ENCODE peak calls at places on chromosome 16, in six cellular contexts. One of them, this sample, is unnamed.

GRCh38 chr16:59164461-59164860 is 430.3 kb upstream of the GOT2 start:
- DNase-seq in RWPE2: no peak
- DNase-seq in B cell: no peak
- DNase-seq in RWPE1: peak; percentile 2
- DNase-seq in psoas muscle: no peak
- DNase-seq in endothelial cell of umbilical vein: peak; percentile 15
- DNase-seq in this sample: no peak

GRCh38 chr16:89971495-89972243 is 23.1 kb downstream of the DEF8 start:
- DNase-seq in RWPE2: no peak
- DNase-seq in psoas muscle: no peak
- DNase-seq in RWPE1: peak; percentile 26
- DNase-seq in B cell: no peak
- DNase-seq in endothelial cell of umbilical vein: no peak
- DNase-seq in this sample: no peak

GRCh38 chr16:68378436-68379415 is 67.9 kb downstream of the PRMT7 start:
- DNase-seq in psoas muscle: no peak
- DNase-seq in RWPE2: no peak
- DNase-seq in endothelial cell of umbilical vein: no peak
- DNase-seq in RWPE1: no peak
- DNase-seq in B cell: no peak
- DNase-seq in this sample: no peak

GRCh38 chr16:90078594-90078895 is 1.4 kb upstream of the PRDM7 start:
- DNase-seq in RWPE1: no peak
- DNase-seq in psoas muscle: no peak
- DNase-seq in endothelial cell of umbilical vein: no peak
- DNase-seq in B cell: no peak
- DNase-seq in RWPE2: no peak
- DNase-seq in this sample: no peak

GRCh38 chr16:49277766-49278566 is 3.7 kb downstream of the CBLN1 start:
- DNase-seq in psoas muscle: no peak
- DNase-seq in B cell: no peak
- DNase-seq in RWPE1: no peak
- DNase-seq in endothelial cell of umbilical vein: no peak
- DNase-seq in RWPE2: no peak
- DNase-seq in this sample: no peak

GRCh38 chr16:61792194-61792904 is 243.9 kb downstream of the CDH8 start:
- DNase-seq in RWPE2: no peak
- DNase-seq in B cell: no peak
- DNase-seq in psoas muscle: no peak
- DNase-seq in RWPE1: peak; percentile 49
- DNase-seq in endothelial cell of umbilical vein: no peak
- DNase-seq in this sample: no peak

GRCh38 chr16:28974007-28974436 is 556 bp upstream of the SPNS1 start:
- DNase-seq in psoas muscle: peak; percentile 59
- DNase-seq in RWPE1: peak; percentile 67
- DNase-seq in B cell: no peak
- DNase-seq in endothelial cell of umbilical vein: peak; percentile 68
- DNase-seq in RWPE2: peak; percentile 74
- DNase-seq in this sample: no peak

GRCh38 chr16:77551352-77551751 is 116.5 kb upstream of the ADAMTS18 start:
- DNase-seq in B cell: no peak
- DNase-seq in endothelial cell of umbilical vein: no peak
- DNase-seq in RWPE2: no peak
- DNase-seq in psoas muscle: no peak
- DNase-seq in RWPE1: no peak
- DNase-seq in this sample: no peak

GRCh38 chr16:75262104-75262799 is 10.8 kb upstream of the BCAR1 start:
- DNase-seq in RWPE1: no peak
- DNase-seq in RWPE2: peak; percentile 44
- DNase-seq in endothelial cell of umbilical vein: peak; percentile 44
- DNase-seq in psoas muscle: peak; percentile 51
- DNase-seq in B cell: no peak
- DNase-seq in this sample: no peak

GRCh38 chr16:16940351-16940750 is 530.4 kb downstream of the XYLT1 start:
- DNase-seq in endothelial cell of umbilical vein: no peak
- DNase-seq in RWPE2: no peak
- DNase-seq in psoas muscle: no peak
- DNase-seq in RWPE1: no peak
- DNase-seq in B cell: no peak
- DNase-seq in this sample: no peak

GRCh38 chr16:80014241-80014939 is 413.9 kb upstream of the MAF start:
- DNase-seq in psoas muscle: no peak
- DNase-seq in endothelial cell of umbilical vein: no peak
- DNase-seq in RWPE2: no peak
- DNase-seq in B cell: no peak
- DNase-seq in RWPE1: no peak
- DNase-seq in this sample: no peak

GRCh38 chr16:86663691-86664517 is 85.6 kb downstream of the FOXL1 start:
- DNase-seq in endothelial cell of umbilical vein: peak; percentile 39
- DNase-seq in psoas muscle: no peak
- DNase-seq in RWPE1: no peak
- DNase-seq in RWPE2: no peak
- DNase-seq in B cell: no peak
- DNase-seq in this sample: no peak

GRCh38 chr16:88667496-88667895 is 4.6 kb upstream of the MVD start:
- DNase-seq in B cell: no peak
- DNase-seq in endothelial cell of umbilical vein: no peak
- DNase-seq in psoas muscle: no peak
- DNase-seq in RWPE2: no peak
- DNase-seq in RWPE1: no peak
- DNase-seq in this sample: no peak

GRCh38 chr16:53518550-53519416 is 15.8 kb upstream of the AKTIP start:
- DNase-seq in psoas muscle: no peak
- DNase-seq in RWPE1: no peak
- DNase-seq in endothelial cell of umbilical vein: peak; percentile 92
- DNase-seq in B cell: peak; percentile 85
- DNase-seq in RWPE2: no peak
- DNase-seq in this sample: no peak

GRCh38 chr16:9008335-9009260 is 44.9 kb upstream of the USP7 start:
- DNase-seq in B cell: peak; percentile 65
- DNase-seq in endothelial cell of umbilical vein: peak; percentile 59
- DNase-seq in RWPE1: peak; percentile 77
- DNase-seq in psoas muscle: peak; percentile 79
- DNase-seq in RWPE2: no peak
- DNase-seq in this sample: peak; percentile 75

GRCh38 chr16:84391151-84391873 is 23.0 kb downstream of the ATP2C2 start:
- DNase-seq in endothelial cell of umbilical vein: no peak
- DNase-seq in psoas muscle: no peak
- DNase-seq in RWPE2: no peak
- DNase-seq in RWPE1: no peak
- DNase-seq in B cell: no peak
- DNase-seq in this sample: no peak

GRCh38 chr16:86538196-86538780 is 16.7 kb downstream of the MTHFSD start:
- DNase-seq in endothelial cell of umbilical vein: no peak
- DNase-seq in B cell: no peak
- DNase-seq in psoas muscle: no peak
- DNase-seq in RWPE2: no peak
- DNase-seq in RWPE1: no peak
- DNase-seq in this sample: no peak

GRCh38 chr16:11133344-11133921 is 122.6 kb downstream of the SOCS1 start:
- DNase-seq in RWPE1: peak; percentile 92
- DNase-seq in RWPE2: peak; percentile 93
- DNase-seq in endothelial cell of umbilical vein: peak; percentile 83
- DNase-seq in B cell: no peak
- DNase-seq in psoas muscle: peak; percentile 76
- DNase-seq in this sample: no peak

GRCh38 chr16:70418274-70418992 is 20.5 kb downstream of the ST3GAL2 start:
- DNase-seq in psoas muscle: no peak
- DNase-seq in B cell: no peak
- DNase-seq in RWPE2: no peak
- DNase-seq in endothelial cell of umbilical vein: no peak
- DNase-seq in RWPE1: no peak
- DNase-seq in this sample: no peak

GRCh38 chr16:2835638-2836493 is 5.8 kb downstream of the ZG16B start:
- DNase-seq in endothelial cell of umbilical vein: peak; percentile 73
- DNase-seq in RWPE2: peak; percentile 96
- DNase-seq in B cell: no peak
- DNase-seq in psoas muscle: no peak
- DNase-seq in RWPE1: peak; percentile 95
- DNase-seq in this sample: no peak

GRCh38 chr16:13372421-13372820 is 471.0 kb downstream of the SHISA9 start:
- DNase-seq in RWPE2: no peak
- DNase-seq in B cell: no peak
- DNase-seq in endothelial cell of umbilical vein: no peak
- DNase-seq in RWPE1: no peak
- DNase-seq in psoas muscle: no peak
- DNase-seq in this sample: no peak

GRCh38 chr16:84839956-84840355 is 20.2 kb downstream of the CRISPLD2 start:
- DNase-seq in psoas muscle: no peak
- DNase-seq in B cell: no peak
- DNase-seq in RWPE1: no peak
- DNase-seq in endothelial cell of umbilical vein: no peak
- DNase-seq in RWPE2: no peak
- DNase-seq in this sample: no peak

DNA sequence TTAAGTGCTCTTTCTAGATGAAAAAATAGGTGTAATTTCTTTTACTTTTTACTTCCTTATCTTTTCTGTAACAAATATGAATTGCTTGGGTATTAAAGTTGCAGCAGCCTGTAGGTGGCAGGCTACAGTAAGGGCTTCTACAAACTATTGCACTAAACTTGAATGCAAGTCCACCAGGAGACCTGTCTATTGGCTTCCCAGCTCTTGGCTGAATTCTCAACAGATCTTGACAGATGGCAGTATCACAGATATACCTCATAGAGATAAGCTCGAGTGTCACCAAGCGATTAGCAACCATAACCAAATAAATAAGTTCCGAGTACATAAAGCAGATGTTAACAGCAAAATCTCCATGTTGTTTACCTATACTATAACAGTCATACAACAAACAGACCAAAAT is 5.9 kb downstream of the BBS2 start:
- DNase-seq in RWPE1: peak; percentile 52
- DNase-seq in RWPE2: no peak
- DNase-seq in B cell: peak; percentile 56
- DNase-seq in psoas muscle: no peak
- DNase-seq in endothelial cell of umbilical vein: peak; percentile 79
- DNase-seq in this sample: no peak
- TF ChIP-seq CTCF in RWPE1: peak; percentile 77
- TF ChIP-seq CTCF in RWPE2: peak; percentile 94
- TF ChIP-seq CTCF in B cell: peak; percentile 77
- TF ChIP-seq CTCF in psoas muscle: peak; percentile 77
- TF ChIP-seq CTCF in endothelial cell of umbilical vein: peak; percentile 56
- TF ChIP-seq CTCF in this sample: peak; percentile 78

GRCh38 chr16:980595-980854 is 1.0 kb upstream of the SOX8 start:
- DNase-seq in B cell: no peak
- DNase-seq in RWPE1: no peak
- DNase-seq in psoas muscle: no peak
- DNase-seq in RWPE2: no peak
- DNase-seq in endothelial cell of umbilical vein: no peak
- DNase-seq in this sample: no peak

GRCh38 chr16:981695-982151 is at the start of gene SOX8:
- DNase-seq in RWPE1: no peak
- DNase-seq in psoas muscle: no peak
- DNase-seq in RWPE2: no peak
- DNase-seq in B cell: no peak
- DNase-seq in endothelial cell of umbilical vein: no peak
- DNase-seq in this sample: no peak

GRCh38 chr16:979106-979505 is 2.5 kb upstream of the SOX8 start:
- DNase-seq in psoas muscle: no peak
- DNase-seq in B cell: no peak
- DNase-seq in RWPE2: no peak
- DNase-seq in RWPE1: no peak
- DNase-seq in endothelial cell of umbilical vein: no peak
- DNase-seq in this sample: no peak

GRCh38 chr16:978403-978802 is 3.2 kb upstream of the SOX8 start:
- DNase-seq in endothelial cell of umbilical vein: no peak
- DNase-seq in RWPE1: no peak
- DNase-seq in B cell: no peak
- DNase-seq in psoas muscle: no peak
- DNase-seq in RWPE2: no peak
- DNase-seq in this sample: no peak

DNA sequence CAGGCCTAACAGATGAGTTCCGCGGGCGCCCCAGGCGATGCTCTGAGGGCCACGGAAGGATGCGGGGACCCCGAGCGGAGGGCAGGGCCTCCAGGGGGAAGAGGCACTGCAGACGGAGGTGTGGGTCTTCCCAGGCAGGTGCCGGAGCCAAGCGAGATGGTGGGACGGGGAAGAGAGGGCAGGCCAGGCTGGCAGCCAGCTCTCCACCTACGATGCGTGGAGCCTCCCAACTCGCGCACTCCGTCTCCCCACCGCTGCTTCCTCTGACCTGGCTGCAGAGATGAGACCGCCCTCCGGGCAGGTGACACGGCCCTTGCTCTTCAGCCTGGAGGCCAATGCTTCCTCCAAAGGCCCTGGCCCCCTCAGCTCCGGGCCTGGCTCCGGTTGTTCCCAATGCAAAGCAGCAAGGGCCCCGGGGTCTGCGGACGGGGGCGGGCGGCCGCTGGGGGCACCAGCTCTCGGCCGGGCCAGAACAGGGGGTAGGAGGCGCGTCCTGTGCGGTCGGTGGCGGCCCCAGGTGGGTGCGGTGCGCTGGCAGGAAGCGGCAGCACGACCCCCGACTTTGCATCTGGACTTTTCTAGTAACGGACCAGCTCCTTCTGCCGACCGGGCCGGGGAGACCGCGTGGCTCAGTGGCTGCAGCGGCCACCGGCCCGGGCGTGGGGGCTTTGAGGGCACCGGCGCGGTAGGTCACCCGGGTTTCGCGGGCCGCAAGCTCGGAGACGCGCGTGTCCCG is 1.5 kb upstream of the SOX8 start:
- DNase-seq in RWPE2: no peak
- DNase-seq in psoas muscle: no peak
- DNase-seq in RWPE1: no peak
- DNase-seq in endothelial cell of umbilical vein: no peak
- DNase-seq in B cell: no peak
- DNase-seq in this sample: no peak
- TF ChIP-seq CTCF in RWPE2: no peak
- TF ChIP-seq CTCF in psoas muscle: no peak
- TF ChIP-seq CTCF in RWPE1: no peak
- TF ChIP-seq CTCF in endothelial cell of umbilical vein: no peak
- TF ChIP-seq CTCF in B cell: no peak
- TF ChIP-seq CTCF in this sample: no peak

GRCh38 chr16:1152651-1153259 is at the start of gene CACNA1H:
- DNase-seq in endothelial cell of umbilical vein: no peak
- DNase-seq in RWPE1: peak; percentile 71
- DNase-seq in psoas muscle: no peak
- DNase-seq in RWPE2: no peak
- DNase-seq in B cell: no peak
- DNase-seq in this sample: no peak
- TF ChIP-seq CTCF in endothelial cell of umbilical vein: peak; percentile 5
- TF ChIP-seq CTCF in RWPE1: peak; percentile 13
- TF ChIP-seq CTCF in psoas muscle: no peak
- TF ChIP-seq CTCF in RWPE2: no peak
- TF ChIP-seq CTCF in B cell: peak; percentile 30
- TF ChIP-seq CTCF in this sample: peak; percentile 73

DNA sequence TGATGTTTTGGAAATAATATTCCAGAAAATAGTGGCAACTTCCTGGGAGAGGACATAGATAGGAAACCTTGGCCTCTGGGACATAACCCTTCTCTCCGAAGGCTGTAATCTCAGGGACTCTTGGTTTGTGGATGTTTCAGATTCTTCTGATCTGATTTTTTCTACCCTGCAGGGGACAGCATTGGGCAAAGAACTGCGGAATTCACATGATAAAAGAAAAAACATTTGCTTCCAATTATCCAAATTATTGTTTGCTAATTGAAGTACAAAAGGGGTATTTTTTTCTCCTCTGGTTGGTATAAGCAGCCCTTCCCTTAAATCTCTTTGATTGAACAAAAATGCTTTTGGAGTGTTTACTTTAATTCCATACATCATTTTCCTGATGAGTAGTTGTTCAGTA is 251.7 kb upstream of the IRX3 start:
- DNase-seq in endothelial cell of umbilical vein: no peak
- DNase-seq in RWPE2: no peak
- DNase-seq in RWPE1: no peak
- DNase-seq in psoas muscle: no peak
- DNase-seq in B cell: no peak
- DNase-seq in this sample: no peak
- TF ChIP-seq CTCF in endothelial cell of umbilical vein: no peak
- TF ChIP-seq CTCF in RWPE2: no peak
- TF ChIP-seq CTCF in RWPE1: peak; percentile 34
- TF ChIP-seq CTCF in psoas muscle: no peak
- TF ChIP-seq CTCF in B cell: no peak
- TF ChIP-seq CTCF in this sample: peak; percentile 42